ENCODE peak calls at places on chromosomes 11 and 22, in ten cellular contexts. One of them, this sample, is unnamed.

GRCh38 chr22:37172266-37173245 is 15.5 kb downstream of the C1QTNF6 start:
- DNase-seq in right cardiac atrium: no peak
- DNase-seq in neural crest cell: no peak
- DNase-seq in activated CD4-positive, alpha-beta T cell treated with anti-CD3 and anti-CD28 coated beads, Interleukin-2, amount 10 ng/mL, durations not matched to agents 7 days and 5 days: no peak
- DNase-seq in type B pancreatic cell: no peak
- DNase-seq in activated T-helper 1 cell treated with anti-CD3 and anti-CD28 coated beads, Interleukin-2, amount 50 U/mL, for 16 hours: no peak
- DNase-seq in substantia nigra: no peak
- DNase-seq in NB4: no peak
- DNase-seq in GM04504: no peak
- DNase-seq in AG04449: no peak
- DNase-seq in this sample: no peak

GRCh38 chr11:70133771-70134170 is 55.7 kb downstream of the ANO1 start:
- DNase-seq in right cardiac atrium: no peak
- DNase-seq in neural crest cell: no peak
- DNase-seq in activated CD4-positive, alpha-beta T cell treated with anti-CD3 and anti-CD28 coated beads, Interleukin-2, amount 10 ng/mL, durations not matched to agents 7 days and 5 days: no peak
- DNase-seq in type B pancreatic cell: no peak
- DNase-seq in activated T-helper 1 cell treated with anti-CD3 and anti-CD28 coated beads, Interleukin-2, amount 50 U/mL, for 16 hours: no peak
- DNase-seq in substantia nigra: no peak
- DNase-seq in NB4: no peak
- DNase-seq in GM04504: no peak
- DNase-seq in AG04449: no peak
- DNase-seq in this sample: no peak

GRCh38 chr11:35579557-35580396 is 38.5 kb upstream of the FJX1 start:
- DNase-seq in right cardiac atrium: no peak
- DNase-seq in neural crest cell: no peak
- DNase-seq in activated CD4-positive, alpha-beta T cell treated with anti-CD3 and anti-CD28 coated beads, Interleukin-2, amount 10 ng/mL, durations not matched to agents 7 days and 5 days: no peak
- DNase-seq in type B pancreatic cell: no peak
- DNase-seq in activated T-helper 1 cell treated with anti-CD3 and anti-CD28 coated beads, Interleukin-2, amount 50 U/mL, for 16 hours: no peak
- DNase-seq in substantia nigra: no peak
- DNase-seq in NB4: peak
- DNase-seq in GM04504: peak
- DNase-seq in AG04449: peak
- DNase-seq in this sample: no peak

GRCh38 chr11:12066056-12066798 is 44.2 kb upstream of the MICAL2 start:
- DNase-seq in right cardiac atrium: no peak
- DNase-seq in neural crest cell: no peak
- DNase-seq in activated CD4-positive, alpha-beta T cell treated with anti-CD3 and anti-CD28 coated beads, Interleukin-2, amount 10 ng/mL, durations not matched to agents 7 days and 5 days: no peak
- DNase-seq in type B pancreatic cell: no peak
- DNase-seq in activated T-helper 1 cell treated with anti-CD3 and anti-CD28 coated beads, Interleukin-2, amount 50 U/mL, for 16 hours: no peak
- DNase-seq in substantia nigra: no peak
- DNase-seq in NB4: peak
- DNase-seq in GM04504: peak
- DNase-seq in AG04449: peak
- DNase-seq in this sample: no peak

GRCh38 chr22:25048659-25049657 is 96.4 kb downstream of the KIAA1671 start:
- DNase-seq in right cardiac atrium: peak
- DNase-seq in neural crest cell: peak
- DNase-seq in activated CD4-positive, alpha-beta T cell treated with anti-CD3 and anti-CD28 coated beads, Interleukin-2, amount 10 ng/mL, durations not matched to agents 7 days and 5 days: peak
- DNase-seq in type B pancreatic cell: no peak
- DNase-seq in activated T-helper 1 cell treated with anti-CD3 and anti-CD28 coated beads, Interleukin-2, amount 50 U/mL, for 16 hours: peak
- DNase-seq in substantia nigra: peak
- DNase-seq in NB4: peak
- DNase-seq in GM04504: peak
- DNase-seq in AG04449: no peak
- DNase-seq in this sample: peak

GRCh38 chr11:78079232-78080083 is at the start of gene NDUFC2:
- DNase-seq in right cardiac atrium: peak
- DNase-seq in neural crest cell: peak
- DNase-seq in activated CD4-positive, alpha-beta T cell treated with anti-CD3 and anti-CD28 coated beads, Interleukin-2, amount 10 ng/mL, durations not matched to agents 7 days and 5 days: peak
- DNase-seq in type B pancreatic cell: peak
- DNase-seq in activated T-helper 1 cell treated with anti-CD3 and anti-CD28 coated beads, Interleukin-2, amount 50 U/mL, for 16 hours: peak
- DNase-seq in substantia nigra: peak
- DNase-seq in NB4: peak
- DNase-seq in GM04504: peak
- DNase-seq in AG04449: no peak
- DNase-seq in this sample: peak

GRCh38 chr11:70252844-70253243 is 17.6 kb upstream of the PPFIA1 start:
- DNase-seq in right cardiac atrium: no peak
- DNase-seq in neural crest cell: no peak
- DNase-seq in activated CD4-positive, alpha-beta T cell treated with anti-CD3 and anti-CD28 coated beads, Interleukin-2, amount 10 ng/mL, durations not matched to agents 7 days and 5 days: no peak
- DNase-seq in type B pancreatic cell: no peak
- DNase-seq in activated T-helper 1 cell treated with anti-CD3 and anti-CD28 coated beads, Interleukin-2, amount 50 U/mL, for 16 hours: no peak
- DNase-seq in substantia nigra: no peak
- DNase-seq in NB4: no peak
- DNase-seq in GM04504: no peak
- DNase-seq in AG04449: no peak
- DNase-seq in this sample: no peak

GRCh38 chr11:18615628-18616392 is 16.2 kb downstream of the MISFA start:
- DNase-seq in right cardiac atrium: no peak
- DNase-seq in neural crest cell: no peak
- DNase-seq in activated CD4-positive, alpha-beta T cell treated with anti-CD3 and anti-CD28 coated beads, Interleukin-2, amount 10 ng/mL, durations not matched to agents 7 days and 5 days: no peak
- DNase-seq in type B pancreatic cell: no peak
- DNase-seq in activated T-helper 1 cell treated with anti-CD3 and anti-CD28 coated beads, Interleukin-2, amount 50 U/mL, for 16 hours: no peak
- DNase-seq in substantia nigra: no peak
- DNase-seq in NB4: peak
- DNase-seq in GM04504: no peak
- DNase-seq in AG04449: no peak
- DNase-seq in this sample: no peak

GRCh38 chr22:47804281-47804680 is 1041.8 kb downstream of the TBC1D22A start:
- DNase-seq in right cardiac atrium: no peak
- DNase-seq in neural crest cell: no peak
- DNase-seq in activated CD4-positive, alpha-beta T cell treated with anti-CD3 and anti-CD28 coated beads, Interleukin-2, amount 10 ng/mL, durations not matched to agents 7 days and 5 days: no peak
- DNase-seq in type B pancreatic cell: peak
- DNase-seq in activated T-helper 1 cell treated with anti-CD3 and anti-CD28 coated beads, Interleukin-2, amount 50 U/mL, for 16 hours: no peak
- DNase-seq in substantia nigra: no peak
- DNase-seq in NB4: no peak
- DNase-seq in GM04504: no peak
- DNase-seq in AG04449: no peak
- DNase-seq in this sample: no peak

GRCh38 chr11:73218106-73218829 is at the start of gene P2RY2:
- DNase-seq in right cardiac atrium: peak
- DNase-seq in neural crest cell: peak
- DNase-seq in activated CD4-positive, alpha-beta T cell treated with anti-CD3 and anti-CD28 coated beads, Interleukin-2, amount 10 ng/mL, durations not matched to agents 7 days and 5 days: peak
- DNase-seq in type B pancreatic cell: peak
- DNase-seq in activated T-helper 1 cell treated with anti-CD3 and anti-CD28 coated beads, Interleukin-2, amount 50 U/mL, for 16 hours: no peak
- DNase-seq in substantia nigra: no peak
- DNase-seq in NB4: peak
- DNase-seq in GM04504: no peak
- DNase-seq in AG04449: no peak
- DNase-seq in this sample: peak

GRCh38 chr22:17811119-17811518 is 36.9 kb upstream of the BID start:
- DNase-seq in right cardiac atrium: no peak
- DNase-seq in neural crest cell: no peak
- DNase-seq in activated CD4-positive, alpha-beta T cell treated with anti-CD3 and anti-CD28 coated beads, Interleukin-2, amount 10 ng/mL, durations not matched to agents 7 days and 5 days: no peak
- DNase-seq in type B pancreatic cell: no peak
- DNase-seq in activated T-helper 1 cell treated with anti-CD3 and anti-CD28 coated beads, Interleukin-2, amount 50 U/mL, for 16 hours: no peak
- DNase-seq in substantia nigra: no peak
- DNase-seq in NB4: no peak
- DNase-seq in GM04504: no peak
- DNase-seq in AG04449: no peak
- DNase-seq in this sample: no peak

GRCh38 chr22:21766933-21767462 is 31.4 kb upstream of the YPEL1 start:
- DNase-seq in right cardiac atrium: no peak
- DNase-seq in neural crest cell: no peak
- DNase-seq in activated CD4-positive, alpha-beta T cell treated with anti-CD3 and anti-CD28 coated beads, Interleukin-2, amount 10 ng/mL, durations not matched to agents 7 days and 5 days: peak
- DNase-seq in type B pancreatic cell: no peak
- DNase-seq in activated T-helper 1 cell treated with anti-CD3 and anti-CD28 coated beads, Interleukin-2, amount 50 U/mL, for 16 hours: peak
- DNase-seq in substantia nigra: no peak
- DNase-seq in NB4: peak
- DNase-seq in GM04504: no peak
- DNase-seq in AG04449: no peak
- DNase-seq in this sample: peak

This sample was measured in activated naive CD4-positive, alpha-beta T cell treated with anti-CD3 and anti-CD28 coated beads for 36 hours.